ENCODE peak calls at places on chromosomes 13 and 19, in eight cellular contexts. W is SJSA1, L is heart left ventricle, Y is thoracic aorta, Q is colonic mucosa, R is tibial nerve, A is BE2C, T is cardiac muscle cell. G is an unnamed sample.

GRCh38 chr19:31980851-31981250 is 364.6 kb upstream of the ZNF507 start:
- DNase-seq in W (no peak), L (no peak), Y (no peak), Q (no peak), R (no peak), A (no peak), T (no peak), G (no peak)

GRCh38 chr13:113923376-113924063 is 50.4 kb downstream of the C13orf46 start:
- DNase-seq in W (no peak), L (no peak), Y (no peak), Q (no peak), R (no peak), A (no peak), T (no peak), G (no peak)

GRCh38 chr13:83220241-83220640 is 662.0 kb downstream of the SLITRK1 start:
- DNase-seq in W (no peak), L (no peak), Y (no peak), Q (no peak), R (no peak), A (no peak), T (no peak), G (no peak)

GRCh38 chr19:39951065-39951650 is 16.7 kb upstream of the FCGBP start:
- DNase-seq in W (no peak), L (no peak), Y (no peak), Q (no peak), R (no peak), A (no peak), T (no peak), G (no peak)

GRCh38 chr13:30107536-30108136 is 199.7 kb downstream of the KATNAL1 start:
- DNase-seq in W (no peak), L (no peak), Y (no peak), Q (no peak), R (no peak), A (no peak), T (no peak), G (no peak)

GRCh38 chr13:111326621-111326965 is 6.2 kb downstream of the TEX29 start:
- DNase-seq in W (no peak), L (no peak), Y (no peak), Q (no peak), R (no peak), A (no peak), T (no peak), G (no peak)

GRCh38 chr19:7013678-7014077 is 7.6 kb downstream of the MBD3L2B start:
- DNase-seq in W (no peak), L (no peak), Y (no peak), Q (peak; percentile 3), R (no peak), A (no peak), T (no peak), G (no peak)

GRCh38 chr19:16527334-16527935 is 14.8 kb downstream of the CHERP start:
- DNase-seq in W (no peak), L (no peak), Y (no peak), Q (no peak), R (no peak), A (no peak), T (no peak), G (no peak)

GRCh38 chr19:16325161-16325527 is 518 bp downstream of the KLF2 start:
- DNase-seq in W (no peak), L (peak; percentile 53), Y (no peak), Q (peak; percentile 44), R (no peak), A (peak; percentile 39), T (peak; percentile 56), G (no peak)

GRCh38 chr19:38394488-38394887 is 6.0 kb downstream of the SPRED3 start:
- DNase-seq in W (no peak), L (no peak), Y (no peak), Q (no peak), R (no peak), A (no peak), T (peak; percentile 27), G (peak; percentile 45)

GRCh38 chr13:41178040-41178439 is 16.3 kb downstream of the KBTBD7 start:
- DNase-seq in W (no peak), L (no peak), Y (no peak), Q (no peak), R (no peak), A (no peak), T (no peak), G (no peak)

GRCh38 chr13:77009011-77009410 is 17.1 kb downstream of the CLN5 start:
- DNase-seq in W (no peak), L (no peak), Y (no peak), Q (no peak), R (no peak), A (no peak), T (peak; percentile 29), G (no peak)

GRCh38 chr13:43728411-43728810 is 58.4 kb downstream of the ENOX1 start:
- DNase-seq in W (no peak), L (no peak), Y (no peak), Q (no peak), R (no peak), A (no peak), T (no peak), G (no peak)

GRCh38 chr13:43730642-43731041 is 56.1 kb downstream of the ENOX1 start:
- DNase-seq in W (no peak), L (peak; percentile 19), Y (no peak), Q (no peak), R (no peak), A (no peak), T (no peak), G (no peak)

GRCh38 chr13:43737524-43737923 is 49.2 kb downstream of the ENOX1 start:
- DNase-seq in W (no peak), L (no peak), Y (no peak), Q (no peak), R (no peak), A (no peak), T (no peak), G (no peak)

GRCh38 chr13:43732726-43733125 is 54.0 kb downstream of the ENOX1 start:
- DNase-seq in W (no peak), L (no peak), Y (no peak), Q (no peak), R (no peak), A (no peak), T (no peak), G (no peak)
- H3K4me1 ChIP-seq in W (no peaks in the 10 kb centered on the region), L (no peaks in the 10 kb centered on the region), Y (no peaks in the 10 kb centered on the region), Q (no peaks in the 10 kb centered on the region), R (no peaks in the 10 kb centered on the region), A (no peaks in the 10 kb centered on the region), T (no peaks in the 10 kb centered on the region), G (no peaks in the 10 kb centered on the region)

DNA sequence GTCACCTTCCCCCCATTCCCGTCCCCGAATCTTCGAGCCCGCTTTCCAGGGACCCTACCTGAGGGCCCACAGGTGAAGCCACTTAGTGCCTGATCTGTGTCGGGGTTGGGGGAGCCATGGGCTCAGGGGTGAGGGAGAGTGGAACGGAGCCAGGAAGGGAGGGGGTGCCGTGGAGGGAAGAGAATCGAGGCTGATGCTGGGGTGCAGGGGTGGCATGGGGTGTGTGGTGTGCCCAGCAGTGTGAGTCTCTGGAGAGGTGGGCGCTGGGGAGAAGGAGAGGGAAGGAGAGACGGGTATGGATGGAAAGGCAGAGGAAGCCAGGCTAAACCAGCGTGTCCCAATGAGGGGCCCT is 1.1 kb upstream of the HPN start:
- DNase-seq in W (no peak), L (no peak), Y (no peak), Q (no peak), R (no peak), A (no peak), T (no peak), G (no peak)
- H3K4me1 ChIP-seq in W (no peaks in the 10 kb centered on the region), L (peaks cover 10% of the 10 kb centered on the region), Y (peaks cover 22% of the 10 kb centered on the region), Q (no peaks in the 10 kb centered on the region), R (peaks cover 34% of the 10 kb centered on the region), A (no peaks in the 10 kb centered on the region), T (peaks cover 20% of the 10 kb centered on the region), G (peaks cover 20% of the 10 kb centered on the region)

DNA sequence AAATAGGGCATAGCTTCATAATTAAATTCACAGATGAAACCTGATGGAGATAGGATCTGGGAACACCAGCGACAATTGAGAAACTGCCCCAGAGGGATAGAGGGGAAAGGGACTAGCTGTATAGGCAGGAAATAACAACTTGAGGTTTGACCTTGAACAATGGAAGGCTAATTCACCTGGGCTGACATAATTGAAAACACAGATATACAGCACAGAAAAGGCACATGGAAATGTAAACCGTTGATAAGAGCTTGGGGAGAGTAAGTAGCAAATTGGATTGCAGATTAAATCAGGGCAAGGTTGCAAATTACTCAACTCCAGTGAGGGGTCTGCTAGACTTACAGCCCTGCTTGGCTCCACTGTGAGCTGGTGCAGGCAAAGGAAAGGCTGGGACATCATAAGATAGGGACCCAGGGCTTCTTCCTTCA is 246.7 kb downstream of the DLEU7 start:
- DNase-seq in W (no peak), L (no peak), Y (no peak), Q (no peak), R (no peak), A (peak; percentile 75), T (no peak), G (no peak)
- H3K4me1 ChIP-seq in W (peaks cover 22% of the 10 kb centered on the region), L (peaks cover 11% of the 10 kb centered on the region), Y (no peaks in the 10 kb centered on the region), Q (no peaks in the 10 kb centered on the region), R (no peaks in the 10 kb centered on the region), A (peaks cover 25% of the 10 kb centered on the region), T (peaks cover 4% of the 10 kb centered on the region), G (peaks cover 47% of the 10 kb centered on the region)

DNA sequence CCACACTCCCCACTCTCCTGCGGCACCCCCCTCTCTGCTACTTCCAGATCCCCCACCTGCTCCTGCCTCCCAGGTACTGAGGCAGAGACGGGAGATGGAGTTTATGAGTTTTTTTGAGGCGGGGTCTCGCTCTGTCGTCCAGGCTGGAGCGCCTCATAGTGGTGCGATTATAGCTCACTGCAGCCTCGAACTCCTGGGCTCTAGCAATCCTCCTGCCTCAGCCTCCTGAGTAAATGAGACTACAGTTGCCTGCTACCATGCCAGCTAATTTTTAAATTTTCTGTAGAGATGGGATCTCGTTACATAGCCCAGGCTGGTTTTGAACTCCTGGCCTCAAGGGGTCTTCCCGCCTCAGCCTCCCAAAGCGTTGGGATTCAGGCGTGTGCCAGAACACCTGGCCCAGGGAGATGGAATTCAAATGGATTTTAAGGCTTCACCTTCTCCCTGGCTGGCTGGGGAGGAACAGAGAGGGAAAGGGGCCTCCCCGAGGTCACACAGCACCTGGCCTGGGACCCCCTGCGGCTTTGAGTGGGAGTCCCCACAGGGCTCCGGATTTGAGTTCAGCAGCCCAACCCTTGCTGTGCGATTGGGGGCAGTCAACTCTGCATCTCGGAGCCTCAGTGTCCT is 19.5 kb upstream of the TNFAIP8L1 start:
- DNase-seq in W (no peak), L (no peak), Y (no peak), Q (no peak), R (no peak), A (no peak), T (no peak), G (no peak)
- H3K4me1 ChIP-seq in W (no peaks in the 10 kb centered on the region), L (no peaks in the 10 kb centered on the region), Y (no peaks in the 10 kb centered on the region), Q (no peaks in the 10 kb centered on the region), R (no peaks in the 10 kb centered on the region), A (peaks cover 4% of the 10 kb centered on the region), T (peaks cover 30% of the 10 kb centered on the region), G (no peaks in the 10 kb centered on the region)

GRCh38 chr19:42203700-42204099 is 13.8 kb downstream of the DEDD2 start:
- DNase-seq in W (no peak), L (no peak), Y (no peak), Q (no peak), R (no peak), A (no peak), T (no peak), G (no peak)

GRCh38 chr19:42202290-42202867 is 15.1 kb downstream of the DEDD2 start:
- DNase-seq in W (no peak), L (no peak), Y (no peak), Q (no peak), R (no peak), A (no peak), T (no peak), G (no peak)

GRCh38 chr19:42199440-42200115 is 17.9 kb downstream of the DEDD2 start:
- DNase-seq in W (no peak), L (peak; percentile 46), Y (no peak), Q (no peak), R (no peak), A (no peak), T (no peak), G (peak; percentile 62)

GRCh38 chr19:42200116-42200740 is 17.2 kb downstream of the DEDD2 start:
- DNase-seq in W (no peak), L (no peak), Y (no peak), Q (no peak), R (no peak), A (no peak), T (no peak), G (no peak)

GRCh38 chr19:42201489-42202289 is 15.8 kb downstream of the DEDD2 start:
- DNase-seq in W (no peak), L (peak; percentile 42), Y (no peak), Q (no peak), R (no peak), A (no peak), T (no peak), G (peak; percentile 29)
- H3K4me1 ChIP-seq in W (peaks cover 12% of the 10 kb centered on the region), L (no peaks in the 10 kb centered on the region), Y (no peaks in the 10 kb centered on the region), Q (peaks cover 4% of the 10 kb centered on the region), R (peaks cover 24% of the 10 kb centered on the region), A (no peaks in the 10 kb centered on the region), T (no peaks in the 10 kb centered on the region), G (peaks cover 86% of the 10 kb centered on the region)

G was measured in CD4-positive, CD25-positive, alpha-beta regulatory T cell.